ENCODE peak calls at places on chromosome 1, in five cellular contexts. A is brain microvascular endothelial cell, X is PC-9, C is pancreas, Z is lower leg skin. S is an unnamed sample.

GRCh38 chr1:22641906-22642636 is 1.4 kb upstream of the C1QC start:
- DNase-seq in A (peak; percentile 32), X (peak; percentile 73), C (peak; percentile 88), Z (peak; percentile 78), S (peak; percentile 50)

GRCh38 chr1:228825840-228826484 is 90.7 kb downstream of the RHOU start:
- DNase-seq in A (no peak), X (no peak), C (no peak), Z (no peak), S (no peak)

GRCh38 chr1:3988431-3988830 is 88.4 kb upstream of the C1orf174 start:
- DNase-seq in A (no peak), X (no peak), C (no peak), Z (no peak), S (no peak)

GRCh38 chr1:167517535-167518330 is 596 bp downstream of the CD247 start:
- DNase-seq in A (peak; percentile 69), X (peak; percentile 62), C (no peak), Z (no peak), S (no peak)

GRCh38 chr1:158999301-159000069 is 10.2 kb upstream of the IFI16 start:
- DNase-seq in A (peak; percentile 92), X (peak; percentile 19), C (peak; percentile 29), Z (peak; percentile 93), S (no peak)

GRCh38 chr1:178145605-178146004 is 51.7 kb downstream of the RASAL2 start:
- DNase-seq in A (no peak), X (no peak), C (no peak), Z (no peak), S (no peak)

GRCh38 chr1:44828003-44828651 is 14.9 kb downstream of the PTCH2 start:
- DNase-seq in A (no peak), X (no peak), C (no peak), Z (no peak), S (no peak)

GRCh38 chr1:3627515-3628253 is 2.9 kb downstream of the TPRG1L start:
- DNase-seq in A (no peak), X (no peak), C (no peak), Z (no peak), S (no peak)

GRCh38 chr1:100502052-100502792 is 35.7 kb upstream of the GPR88 start:
- DNase-seq in A (no peak), X (no peak), C (no peak), Z (no peak), S (no peak)

GRCh38 chr1:94326329-94326728 is 88.9 kb upstream of the ARHGAP29 start:
- DNase-seq in A (no peak), X (peak; percentile 34), C (no peak), Z (no peak), S (no peak)

GRCh38 chr1:217561446-217561845 is 69.4 kb downstream of the GPATCH2 start:
- DNase-seq in A (no peak), X (no peak), C (no peak), Z (no peak), S (no peak)

GRCh38 chr1:55997550-55997949 is 581.8 kb downstream of the PLPP3 start:
- DNase-seq in A (no peak), X (no peak), C (no peak), Z (no peak), S (no peak)

GRCh38 chr1:34425785-34426184 is 249.1 kb downstream of the C1orf94 start:
- DNase-seq in A (no peak), X (no peak), C (no peak), Z (peak; percentile 22), S (no peak)

GRCh38 chr1:9685833-9686232 is 34.3 kb downstream of the PIK3CD start:
- DNase-seq in A (no peak), X (no peak), C (no peak), Z (no peak), S (no peak)

GRCh38 chr1:207393610-207394009 is 60.5 kb upstream of the CR2 start:
- DNase-seq in A (peak; percentile 95), X (peak; percentile 63), C (peak; percentile 23), Z (peak; percentile 63), S (no peak)

GRCh38 chr1:26200413-26200812 is 10.0 kb downstream of the CATSPER4 start:
- DNase-seq in A (no peak), X (no peak), C (no peak), Z (no peak), S (no peak)

GRCh38 chr1:209899948-209900347 is 38.1 kb upstream of the SYT14 start:
- DNase-seq in A (no peak), X (no peak), C (no peak), Z (no peak), S (no peak)

GRCh38 chr1:53172751-53173498 is 23.7 kb upstream of the CPT2 start:
- DNase-seq in A (no peak), X (no peak), C (no peak), Z (no peak), S (no peak)

GRCh38 chr1:95437011-95437410 is 203.0 kb downstream of the RWDD3 start:
- DNase-seq in A (no peak), X (no peak), C (no peak), Z (no peak), S (no peak)

GRCh38 chr1:184329962-184330868 is 56.6 kb upstream of the C1orf21 start:
- DNase-seq in A (peak; percentile 14), X (no peak), C (peak; percentile 48), Z (no peak), S (no peak)

GRCh38 chr1:161913482-161914140 is 110.1 kb downstream of the OLFML2B start:
- DNase-seq in A (no peak), X (no peak), C (no peak), Z (no peak), S (no peak)

GRCh38 chr1:231596337-231596791 is 30.2 kb upstream of the DISC1 start:
- DNase-seq in A (no peak), X (no peak), C (no peak), Z (no peak), S (no peak)

GRCh38 chr1:231550448-231550781 is 21.9 kb downstream of the TSNAX start:
- DNase-seq in A (no peak), X (no peak), C (no peak), Z (no peak), S (no peak)

GRCh38 chr1:78184460-78185072 is 138.8 kb downstream of the GIPC2 start:
- DNase-seq in A (no peak), X (no peak), C (no peak), Z (no peak), S (no peak)

GRCh38 chr1:200252526-200252925 is 157.3 kb downstream of the ZNF281 start:
- DNase-seq in A (peak; percentile 62), X (no peak), C (no peak), Z (no peak), S (no peak)

GRCh38 chr1:231139125-231139649 is 22.7 kb upstream of the TRIM67 start:
- DNase-seq in A (peak; percentile 71), X (no peak), C (no peak), Z (no peak), S (no peak)

GRCh38 chr1:97006044-97006676 is 284.6 kb downstream of the PTBP2 start:
- DNase-seq in A (peak; percentile 92), X (peak; percentile 29), C (no peak), Z (no peak), S (no peak)

GRCh38 chr1:3429766-3430165 is 24.7 kb upstream of the ARHGEF16 start:
- DNase-seq in A (no peak), X (no peak), C (no peak), Z (no peak), S (no peak)

GRCh38 chr1:57796609-57797008 is 372.7 kb upstream of the DAB1 start:
- DNase-seq in A (peak; percentile 11), X (no peak), C (no peak), Z (no peak), S (no peak)

GRCh38 chr1:109193653-109194590 is 19.8 kb upstream of the SARS1 start:
- DNase-seq in A (no peak), X (peak; percentile 61), C (peak; percentile 66), Z (no peak), S (peak; percentile 72)

GRCh38 chr1:66270122-66270812 is 263.7 kb upstream of the SGIP1 start:
- DNase-seq in A (no peak), X (no peak), C (no peak), Z (peak; percentile 53), S (no peak)

DNA sequence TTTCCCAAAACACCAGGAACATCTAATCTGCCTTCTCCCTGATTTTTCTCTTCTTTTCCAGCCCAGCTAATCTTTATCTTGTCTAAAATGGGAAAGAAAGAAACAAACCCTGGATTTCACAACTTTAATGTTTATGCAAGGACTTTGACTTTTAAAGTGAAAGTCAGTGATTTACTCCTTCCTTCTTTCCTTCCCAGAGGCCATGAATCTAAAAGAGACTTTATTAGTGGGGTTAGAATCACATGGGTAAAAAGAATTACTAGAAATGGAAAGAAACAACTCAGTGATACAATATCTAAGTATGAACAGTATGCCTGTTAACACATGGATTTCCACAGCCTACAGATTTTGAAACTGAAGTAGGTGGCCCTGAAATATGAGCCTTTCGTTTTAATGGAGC is 59.8 kb upstream of the KCNK2 start:
- DNase-seq in A (no peak), X (no peak), C (no peak), Z (no peak), S (no peak)
- TF ChIP-seq CTCF in A (no peak), X (no peak), C (no peak), Z (no peak), S (no peak)

GRCh38 chr1:186250529-186250928 is 124.5 kb downstream of the TPR start:
- DNase-seq in A (no peak), X (no peak), C (no peak), Z (no peak), S (no peak)

GRCh38 chr1:186239211-186239610 is 135.8 kb downstream of the TPR start:
- DNase-seq in A (no peak), X (no peak), C (no peak), Z (no peak), S (no peak)

GRCh38 chr1:186240436-186240835 is 134.6 kb downstream of the TPR start:
- DNase-seq in A (no peak), X (no peak), C (no peak), Z (no peak), S (no peak)

DNA sequence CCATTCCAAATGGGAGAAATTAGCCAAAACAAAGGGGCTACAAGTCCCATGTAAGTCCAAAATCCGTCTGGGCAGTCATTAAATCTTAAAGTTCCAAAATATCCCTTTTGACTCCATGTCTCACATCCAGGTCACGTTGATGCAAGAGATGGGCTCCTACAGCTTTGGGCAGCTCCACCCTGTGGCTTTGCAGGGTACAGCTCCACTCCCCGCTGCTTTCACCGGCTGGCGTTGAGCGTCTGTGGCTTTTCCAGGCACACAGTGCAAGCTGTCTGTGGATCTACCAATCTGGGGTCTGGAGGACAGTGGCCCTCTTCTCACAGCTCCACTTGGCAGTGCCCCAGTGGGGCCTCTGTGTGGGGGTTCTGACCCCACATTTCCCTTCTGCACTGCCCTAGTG is 130.2 kb downstream of the TPR start:
- DNase-seq in A (no peak), X (no peak), C (no peak), Z (no peak), S (no peak)
- TF ChIP-seq CTCF in A (peak; percentile 56), X (no peak), C (no peak), Z (no peak), S (peak; percentile 14)

DNA sequence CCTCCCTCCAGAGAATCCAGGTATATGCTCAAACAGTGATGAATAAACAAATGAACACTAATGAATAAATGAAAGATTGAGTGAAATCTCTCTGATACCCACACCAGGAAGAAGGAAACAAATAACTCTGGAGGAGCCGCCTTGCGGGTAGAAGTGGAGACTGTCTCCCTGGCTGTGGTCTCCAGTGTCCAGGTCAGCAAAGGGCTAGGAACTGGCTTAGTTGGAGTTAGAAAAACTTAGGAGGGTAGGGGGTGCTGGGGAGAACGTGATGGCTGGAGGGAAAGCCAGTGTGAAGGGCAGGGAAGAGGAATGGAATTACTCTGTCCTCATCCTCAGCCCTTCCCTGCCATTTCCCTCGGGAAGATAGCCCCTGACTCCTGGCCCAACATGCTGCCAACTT is 537 bp downstream of the RHBDL2 start:
- DNase-seq in A (no peak), X (peak; percentile 39), C (no peak), Z (no peak), S (no peak)
- TF ChIP-seq CTCF in A (no peak), X (no peak), C (no peak), Z (no peak), S (no peak)

GRCh38 chr1:155598842-155599331 is 11.1 kb upstream of the MSTO1 start:
- DNase-seq in A (peak; percentile 53), X (no peak), C (no peak), Z (no peak), S (peak; percentile 31)
- TF ChIP-seq CTCF in A (peak; percentile 34), X (no peak), C (no peak), Z (no peak), S (peak; percentile 39)